ENCODE peak calls at places on chromosomes 12 and 14, in seven cellular contexts. One of them, this sample, is unnamed.

GRCh38 chr14:63663428-63664142 is 21.9 kb upstream of the WDR89 start:
- DNase-seq in foreskin fibroblast: peak
- DNase-seq in HL-60: no peak
- DNase-seq in thyroid gland: no peak
- DNase-seq in mucosa of descending colon: no peak
- DNase-seq in BE2C: peak
- DNase-seq in left ventricle myocardium inferior: no peak
- DNase-seq in this sample: no peak

GRCh38 chr12:121949643-121950397 is 31.4 kb downstream of the CFAP251 start:
- DNase-seq in left ventricle myocardium inferior: no peak
- DNase-seq in thyroid gland: no peak
- DNase-seq in mucosa of descending colon: no peak
- DNase-seq in HL-60: no peak
- DNase-seq in BE2C: no peak
- DNase-seq in foreskin fibroblast: peak
- DNase-seq in this sample: no peak

GRCh38 chr12:94954029-94954685 is 49.3 kb downstream of the NDUFA12 start:
- DNase-seq in left ventricle myocardium inferior: no peak
- DNase-seq in foreskin fibroblast: peak
- DNase-seq in mucosa of descending colon: no peak
- DNase-seq in BE2C: no peak
- DNase-seq in thyroid gland: no peak
- DNase-seq in HL-60: no peak
- DNase-seq in this sample: no peak

GRCh38 chr12:68495666-68496065 is 115.0 kb upstream of the RAP1B start:
- DNase-seq in left ventricle myocardium inferior: no peak
- DNase-seq in HL-60: no peak
- DNase-seq in thyroid gland: no peak
- DNase-seq in foreskin fibroblast: peak
- DNase-seq in mucosa of descending colon: no peak
- DNase-seq in BE2C: no peak
- DNase-seq in this sample: no peak

GRCh38 chr12:71027835-71028234 is 107.3 kb upstream of the PTPRR start:
- DNase-seq in HL-60: no peak
- DNase-seq in mucosa of descending colon: no peak
- DNase-seq in left ventricle myocardium inferior: no peak
- DNase-seq in foreskin fibroblast: no peak
- DNase-seq in thyroid gland: no peak
- DNase-seq in BE2C: no peak
- DNase-seq in this sample: no peak

GRCh38 chr14:89481167-89481566 is 64.1 kb upstream of the FOXN3 start:
- DNase-seq in left ventricle myocardium inferior: peak
- DNase-seq in BE2C: no peak
- DNase-seq in thyroid gland: peak
- DNase-seq in foreskin fibroblast: no peak
- DNase-seq in HL-60: no peak
- DNase-seq in mucosa of descending colon: no peak
- DNase-seq in this sample: no peak

GRCh38 chr14:89849931-89850330 is 104.6 kb downstream of the EFCAB11 start:
- DNase-seq in BE2C: no peak
- DNase-seq in mucosa of descending colon: no peak
- DNase-seq in left ventricle myocardium inferior: no peak
- DNase-seq in foreskin fibroblast: peak
- DNase-seq in HL-60: no peak
- DNase-seq in thyroid gland: no peak
- DNase-seq in this sample: no peak

GRCh38 chr14:101849125-101849524 is 87.6 kb downstream of the PPP2R5C start:
- DNase-seq in mucosa of descending colon: no peak
- DNase-seq in left ventricle myocardium inferior: peak
- DNase-seq in thyroid gland: no peak
- DNase-seq in foreskin fibroblast: no peak
- DNase-seq in HL-60: no peak
- DNase-seq in BE2C: no peak
- DNase-seq in this sample: no peak

GRCh38 chr12:94560416-94561221 is 89.7 kb downstream of the TMCC3 start:
- DNase-seq in mucosa of descending colon: peak
- DNase-seq in BE2C: no peak
- DNase-seq in thyroid gland: no peak
- DNase-seq in HL-60: no peak
- DNase-seq in left ventricle myocardium inferior: no peak
- DNase-seq in foreskin fibroblast: peak
- DNase-seq in this sample: no peak

GRCh38 chr12:1013618-1014489 is 22.8 kb downstream of the ERC1 start:
- DNase-seq in foreskin fibroblast: peak
- DNase-seq in BE2C: no peak
- DNase-seq in mucosa of descending colon: no peak
- DNase-seq in left ventricle myocardium inferior: no peak
- DNase-seq in thyroid gland: no peak
- DNase-seq in HL-60: no peak
- DNase-seq in this sample: no peak

GRCh38 chr14:25041898-25042297 is 8.0 kb downstream of the STXBP6 start:
- DNase-seq in mucosa of descending colon: no peak
- DNase-seq in thyroid gland: no peak
- DNase-seq in BE2C: no peak
- DNase-seq in foreskin fibroblast: no peak
- DNase-seq in left ventricle myocardium inferior: no peak
- DNase-seq in HL-60: no peak
- DNase-seq in this sample: no peak

GRCh38 chr14:78700236-78700635 is 530.1 kb downstream of the NRXN3 start:
- DNase-seq in mucosa of descending colon: no peak
- DNase-seq in foreskin fibroblast: peak
- DNase-seq in BE2C: no peak
- DNase-seq in HL-60: no peak
- DNase-seq in left ventricle myocardium inferior: no peak
- DNase-seq in thyroid gland: no peak
- DNase-seq in this sample: no peak

GRCh38 chr14:86946446-86946845 is 1046.5 kb downstream of the GALC start:
- DNase-seq in foreskin fibroblast: no peak
- DNase-seq in BE2C: no peak
- DNase-seq in HL-60: no peak
- DNase-seq in thyroid gland: no peak
- DNase-seq in mucosa of descending colon: no peak
- DNase-seq in left ventricle myocardium inferior: no peak
- DNase-seq in this sample: no peak

GRCh38 chr12:59149995-59150642 is 229.8 kb upstream of the LRIG3 start:
- DNase-seq in HL-60: peak
- DNase-seq in mucosa of descending colon: no peak
- DNase-seq in BE2C: peak
- DNase-seq in foreskin fibroblast: peak
- DNase-seq in left ventricle myocardium inferior: no peak
- DNase-seq in thyroid gland: no peak
- DNase-seq in this sample: no peak

GRCh38 chr14:21384494-21384851 is 654 bp upstream of the SUPT16H start:
- DNase-seq in foreskin fibroblast: no peak
- DNase-seq in BE2C: no peak
- DNase-seq in left ventricle myocardium inferior: no peak
- DNase-seq in thyroid gland: no peak
- DNase-seq in HL-60: no peak
- DNase-seq in mucosa of descending colon: no peak
- DNase-seq in this sample: no peak

DNA sequence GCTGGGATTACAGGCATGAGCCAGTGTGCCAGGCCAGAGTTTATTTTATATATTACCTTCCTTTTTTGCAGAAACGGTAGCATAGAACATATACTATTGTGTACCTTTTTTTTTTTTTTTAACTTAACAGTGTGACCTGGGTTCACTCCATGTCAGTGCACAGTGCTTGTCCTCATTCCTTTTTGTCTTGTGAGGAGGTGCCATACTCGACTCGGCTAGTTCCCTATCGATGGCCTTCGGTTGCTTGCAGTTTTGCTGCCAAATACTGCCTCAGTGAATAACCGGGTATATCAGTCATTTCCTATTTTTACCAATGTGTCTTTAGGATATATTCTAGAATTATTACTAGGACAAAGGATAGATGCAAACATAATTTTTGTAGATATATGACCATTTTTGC is 36.8 kb downstream of the ZNF664 start:
- DNase-seq in HL-60: no peak
- DNase-seq in foreskin fibroblast: no peak
- DNase-seq in left ventricle myocardium inferior: no peak
- DNase-seq in BE2C: no peak
- DNase-seq in thyroid gland: no peak
- DNase-seq in mucosa of descending colon: no peak
- DNase-seq in this sample: no peak
- TF ChIP-seq CTCF in HL-60: no peak
- TF ChIP-seq CTCF in foreskin fibroblast: no peak
- TF ChIP-seq CTCF in left ventricle myocardium inferior: no peak
- TF ChIP-seq CTCF in BE2C: no peak
- TF ChIP-seq CTCF in thyroid gland: no peak
- TF ChIP-seq CTCF in mucosa of descending colon: no peak
- TF ChIP-seq CTCF in this sample: no peak

GRCh38 chr14:28272270-28272669 is 494.3 kb upstream of the FOXG1 start:
- DNase-seq in thyroid gland: no peak
- DNase-seq in foreskin fibroblast: no peak
- DNase-seq in left ventricle myocardium inferior: no peak
- DNase-seq in HL-60: no peak
- DNase-seq in BE2C: no peak
- DNase-seq in mucosa of descending colon: no peak
- DNase-seq in this sample: no peak
- TF ChIP-seq CTCF in thyroid gland: no peak
- TF ChIP-seq CTCF in foreskin fibroblast: no peak
- TF ChIP-seq CTCF in left ventricle myocardium inferior: no peak
- TF ChIP-seq CTCF in HL-60: no peak
- TF ChIP-seq CTCF in BE2C: no peak
- TF ChIP-seq CTCF in mucosa of descending colon: no peak
- TF ChIP-seq CTCF in this sample: no peak

GRCh38 chr12:112261559-112261958 is 120.7 kb downstream of the HECTD4 start:
- DNase-seq in left ventricle myocardium inferior: no peak
- DNase-seq in BE2C: peak
- DNase-seq in mucosa of descending colon: no peak
- DNase-seq in thyroid gland: no peak
- DNase-seq in HL-60: no peak
- DNase-seq in foreskin fibroblast: no peak
- DNase-seq in this sample: no peak
- TF ChIP-seq CTCF in left ventricle myocardium inferior: peak
- TF ChIP-seq CTCF in BE2C: peak
- TF ChIP-seq CTCF in mucosa of descending colon: no peak
- TF ChIP-seq CTCF in thyroid gland: no peak
- TF ChIP-seq CTCF in HL-60: no peak
- TF ChIP-seq CTCF in foreskin fibroblast: no peak
- TF ChIP-seq CTCF in this sample: peak

GRCh38 chr12:112807452-112807851 is 15.9 kb downstream of the RPH3A start:
- DNase-seq in left ventricle myocardium inferior: no peak
- DNase-seq in thyroid gland: no peak
- DNase-seq in BE2C: no peak
- DNase-seq in foreskin fibroblast: no peak
- DNase-seq in mucosa of descending colon: no peak
- DNase-seq in HL-60: no peak
- DNase-seq in this sample: no peak

GRCh38 chr12:112806721-112807120 is 15.2 kb downstream of the RPH3A start:
- DNase-seq in mucosa of descending colon: no peak
- DNase-seq in HL-60: no peak
- DNase-seq in thyroid gland: no peak
- DNase-seq in foreskin fibroblast: no peak
- DNase-seq in left ventricle myocardium inferior: no peak
- DNase-seq in BE2C: no peak
- DNase-seq in this sample: no peak

GRCh38 chr12:112800183-112800582 is 8.6 kb downstream of the RPH3A start:
- DNase-seq in foreskin fibroblast: no peak
- DNase-seq in HL-60: no peak
- DNase-seq in left ventricle myocardium inferior: no peak
- DNase-seq in mucosa of descending colon: no peak
- DNase-seq in thyroid gland: no peak
- DNase-seq in BE2C: peak
- DNase-seq in this sample: no peak

GRCh38 chr12:112801055-112801454 is 9.5 kb downstream of the RPH3A start:
- DNase-seq in foreskin fibroblast: no peak
- DNase-seq in thyroid gland: no peak
- DNase-seq in HL-60: no peak
- DNase-seq in BE2C: no peak
- DNase-seq in left ventricle myocardium inferior: no peak
- DNase-seq in mucosa of descending colon: no peak
- DNase-seq in this sample: no peak

GRCh38 chr12:112803620-112804279 is 12.2 kb downstream of the RPH3A start:
- DNase-seq in foreskin fibroblast: no peak
- DNase-seq in thyroid gland: no peak
- DNase-seq in mucosa of descending colon: no peak
- DNase-seq in BE2C: no peak
- DNase-seq in HL-60: no peak
- DNase-seq in left ventricle myocardium inferior: no peak
- DNase-seq in this sample: no peak
- TF ChIP-seq CTCF in foreskin fibroblast: no peak
- TF ChIP-seq CTCF in thyroid gland: no peak
- TF ChIP-seq CTCF in mucosa of descending colon: no peak
- TF ChIP-seq CTCF in BE2C: peak
- TF ChIP-seq CTCF in HL-60: no peak
- TF ChIP-seq CTCF in left ventricle myocardium inferior: no peak
- TF ChIP-seq CTCF in this sample: no peak

GRCh38 chr12:79119796-79120195 is 255.2 kb downstream of the SYT1 start:
- DNase-seq in thyroid gland: no peak
- DNase-seq in left ventricle myocardium inferior: no peak
- DNase-seq in foreskin fibroblast: no peak
- DNase-seq in HL-60: no peak
- DNase-seq in BE2C: no peak
- DNase-seq in mucosa of descending colon: no peak
- DNase-seq in this sample: no peak
- TF ChIP-seq CTCF in thyroid gland: no peak
- TF ChIP-seq CTCF in left ventricle myocardium inferior: no peak
- TF ChIP-seq CTCF in foreskin fibroblast: no peak
- TF ChIP-seq CTCF in HL-60: no peak
- TF ChIP-seq CTCF in BE2C: peak
- TF ChIP-seq CTCF in mucosa of descending colon: no peak
- TF ChIP-seq CTCF in this sample: no peak

GRCh38 chr12:3456809-3457208 is 34.2 kb upstream of the PRMT8 start:
- DNase-seq in left ventricle myocardium inferior: no peak
- DNase-seq in foreskin fibroblast: no peak
- DNase-seq in thyroid gland: no peak
- DNase-seq in BE2C: no peak
- DNase-seq in HL-60: no peak
- DNase-seq in mucosa of descending colon: no peak
- DNase-seq in this sample: no peak
- TF ChIP-seq CTCF in left ventricle myocardium inferior: no peak
- TF ChIP-seq CTCF in foreskin fibroblast: no peak
- TF ChIP-seq CTCF in thyroid gland: no peak
- TF ChIP-seq CTCF in BE2C: peak
- TF ChIP-seq CTCF in HL-60: no peak
- TF ChIP-seq CTCF in mucosa of descending colon: no peak
- TF ChIP-seq CTCF in this sample: peak

This sample was measured in type B pancreatic cell.